ENCODE peak calls at places on chromosomes 16 and 17, in ten cellular contexts. V is T-helper 1 cell; N is stimulated activated naive CD4-positive, alpha-beta T cell treated with Interleukin-2 at 50 U/mL for 16 hours; U is islet precursor cell; M is globus pallidus; X is stimulated activated CD8-positive, alpha-beta memory T cell treated with anti-CD3 and anti-CD28 coated beads, Interleukin-15, amount 100 ng/mL, for 1 hour; W is CD8-positive, alpha-beta memory T cell; T is GM12878; Q is foreskin fibroblast; Z is effector CD8-positive, alpha-beta T cell. B is an unnamed sample.

GRCh38 chr17:28484296-28484695 is 10.9 kb downstream of the SLC13A2 start:
- DNase-seq in T (peak), Z (no peak), N (no peak), M (no peak), V (no peak), W (no peak), X (no peak), Q (no peak), U (no peak), B (peak)

GRCh38 chr17:2266045-2266864 is 37.3 kb downstream of the SMG6 start:
- DNase-seq in N (peak), W (peak), T (peak), V (peak), Z (peak), Q (no peak), X (peak), U (no peak), M (no peak), B (peak)

GRCh38 chr16:51150159-51150893 is 744 bp downstream of the SALL1 start:
- DNase-seq in Z (no peak), X (no peak), M (no peak), N (no peak), W (no peak), Q (peak), V (no peak), U (no peak), T (no peak), B (no peak)

GRCh38 chr16:18958621-18959578 is 24.8 kb upstream of the TMC7 start:
- DNase-seq in U (no peak), Q (no peak), X (no peak), V (no peak), W (no peak), T (no peak), M (no peak), N (no peak), Z (no peak), B (no peak)

GRCh38 chr17:83056583-83057396 is 22.6 kb upstream of the METRNL start:
- DNase-seq in W (no peak), T (no peak), Z (no peak), M (no peak), Q (peak), N (no peak), U (peak), X (no peak), V (no peak), B (no peak)

GRCh38 chr17:4881761-4882555 is 17.4 kb upstream of the C17orf107 start:
- DNase-seq in Z (peak), Q (peak), M (peak), N (peak), W (peak), U (peak), X (no peak), T (no peak), V (no peak), B (peak)

GRCh38 chr17:49766918-49767530 is 3.1 kb upstream of the FAM117A start:
- DNase-seq in Q (no peak), T (no peak), M (no peak), W (no peak), N (no peak), X (no peak), U (no peak), Z (no peak), V (no peak), B (no peak)

GRCh38 chr17:15091825-15092224 is 173.3 kb downstream of the PMP22 start:
- DNase-seq in M (no peak), T (no peak), N (no peak), Q (peak), U (peak), V (no peak), Z (no peak), X (no peak), W (no peak), B (no peak)

GRCh38 chr16:2323701-2324100 is 16.8 kb downstream of the ABCA3 start:
- DNase-seq in N (no peak), V (no peak), M (no peak), Z (no peak), T (no peak), U (no peak), X (no peak), W (no peak), Q (no peak), B (no peak)

GRCh38 chr16:66364117-66364958 is 2.2 kb upstream of the CDH5 start:
- DNase-seq in N (no peak), W (no peak), X (no peak), T (no peak), M (no peak), V (no peak), U (no peak), Z (no peak), Q (peak), B (no peak)

GRCh38 chr16:79897444-79898146 is 297.1 kb upstream of the MAF start:
- DNase-seq in M (no peak), T (no peak), Q (no peak), X (no peak), N (no peak), Z (no peak), V (no peak), U (peak), W (no peak), B (no peak)

GRCh38 chr16:50282010-50282538 is 15.7 kb downstream of the ADCY7 start:
- DNase-seq in N (peak), Z (no peak), W (peak), U (no peak), M (peak), X (no peak), V (peak), Q (no peak), T (peak), B (peak)

GRCh38 chr17:78921437-78921971 is 3.7 kb downstream of the TIMP2 start:
- DNase-seq in X (no peak), V (no peak), T (no peak), W (no peak), U (peak), M (peak), Z (no peak), N (no peak), Q (peak), B (no peak)

GRCh38 chr17:59611503-59611902 is 8.2 kb upstream of the CLTC start:
- DNase-seq in V (no peak), Z (no peak), U (no peak), N (no peak), T (no peak), W (no peak), Q (no peak), X (no peak), M (no peak), B (no peak)

GRCh38 chr17:76365256-76365903 is 11.7 kb upstream of the PRPSAP1 start:
- DNase-seq in M (no peak), T (no peak), Z (no peak), W (no peak), X (no peak), Q (peak), N (no peak), U (no peak), V (no peak), B (no peak)

GRCh38 chr17:29039764-29040598 is 3.0 kb upstream of the PIPOX start:
- DNase-seq in M (peak), U (peak), W (no peak), Q (peak), X (no peak), Z (no peak), T (no peak), N (no peak), V (no peak), B (no peak)

GRCh38 chr16:79658301-79659001 is 57.9 kb upstream of the MAF start:
- DNase-seq in N (no peak), M (no peak), W (no peak), Z (no peak), X (no peak), Q (peak), V (no peak), U (peak), T (no peak), B (no peak)

GRCh38 chr17:15334266-15334665 is 7.1 kb downstream of the TEKT3 start:
- DNase-seq in N (no peak), W (no peak), X (no peak), M (no peak), Z (no peak), V (no peak), U (no peak), T (no peak), Q (no peak), B (no peak)

GRCh38 chr17:4950075-4950756 is 703 bp upstream of the ENO3 start:
- DNase-seq in Z (peak), X (no peak), M (no peak), U (peak), Q (peak), V (peak), W (peak), T (no peak), N (no peak), B (no peak)

GRCh38 chr16:17467923-17468540 is 2.7 kb downstream of the XYLT1 start:
- DNase-seq in N (peak), W (no peak), Q (peak), U (peak), V (no peak), M (peak), Z (no peak), T (no peak), X (no peak), B (no peak)

GRCh38 chr16:83810906-83811305 is 3.1 kb downstream of the HSBP1 start:
- DNase-seq in W (no peak), U (no peak), T (no peak), M (no peak), Q (no peak), Z (no peak), X (no peak), V (no peak), N (no peak), B (no peak)

GRCh38 chr16:85661131-85662035 is 27.4 kb downstream of the GINS2 start:
- DNase-seq in W (no peak), X (no peak), T (no peak), Z (no peak), N (no peak), U (no peak), Q (no peak), V (no peak), M (no peak), B (no peak)

GRCh38 chr16:65406076-65406475 is 284.2 kb upstream of the CDH11 start:
- DNase-seq in W (no peak), V (no peak), X (no peak), U (no peak), Z (no peak), Q (peak), M (no peak), N (no peak), T (no peak), B (no peak)

GRCh38 chr16:1691956-1692355 is 13.9 kb downstream of the JPT2 start:
- DNase-seq in M (no peak), V (no peak), T (no peak), X (no peak), Q (peak), W (no peak), N (no peak), Z (no peak), U (peak), B (no peak)

GRCh38 chr17:48484850-48485249 is 46.0 kb downstream of the HOXB1 start:
- DNase-seq in N (no peak), T (no peak), W (no peak), M (no peak), U (no peak), Q (peak), V (no peak), X (no peak), Z (no peak), B (no peak)

GRCh38 chr17:80259642-80260535 is 763 bp upstream of the RNF213 start:
- DNase-seq in N (peak), M (peak), Q (peak), X (no peak), Z (peak), W (peak), U (peak), V (peak), T (no peak), B (no peak)

GRCh38 chr17:19656336-19656735 is 7.8 kb downstream of the ALDH3A2 start:
- DNase-seq in W (no peak), M (no peak), X (no peak), V (no peak), U (no peak), Q (no peak), Z (no peak), T (no peak), N (no peak), B (no peak)

GRCh38 chr16:75193730-75194444 is 13.1 kb downstream of the CTRB2 start:
- DNase-seq in Q (no peak), Z (no peak), T (no peak), X (no peak), W (no peak), N (no peak), U (no peak), V (no peak), M (no peak), B (no peak)

B was measured in GM12864.